ENCODE peak calls at places on chromosome X, in seven cellular contexts. R is lower lobe of right lung; E is activated CD8-positive, alpha-beta T cell treated with anti-CD3 and anti-CD28 coated beads, Interleukin-2, amount 10 ng/mL, durations not matched to agents 7 days and 5 days; V is neural progenitor cell; Z is H54; U is M059J; F is T1000. C is an unnamed sample.

GRCh38 chrX:130746709-130747347 is 156.2 kb downstream of the ENOX2 start:
- DNase-seq in E (no peak), V (no peak), Z (no peak), U (no peak), F (no peak), R (no peak), C (no peak)

GRCh38 chrX:154696328-154697045 is 43.1 kb upstream of the CTAG2 start:
- DNase-seq in R (no peak), V (no peak), E (no peak), U (peak), Z (peak), F (no peak), C (no peak)

GRCh38 chrX:136768469-136769084 is 12.2 kb downstream of the ARHGEF6 start:
- DNase-seq in R (peak), Z (peak), U (peak), F (peak), E (peak), V (no peak), C (no peak)

GRCh38 chrX:123779908-123780396 is 47.1 kb upstream of the THOC2 start:
- DNase-seq in U (peak), Z (no peak), R (no peak), F (no peak), V (no peak), E (no peak), C (no peak)

GRCh38 chrX:16222123-16222522 is 54.8 kb downstream of the MAGEB17 start:
- DNase-seq in Z (no peak), F (peak), E (no peak), R (no peak), V (no peak), U (peak), C (no peak)

GRCh38 chrX:43963726-43964125 is 9.5 kb downstream of the NDP start:
- DNase-seq in V (no peak), E (no peak), F (no peak), U (no peak), R (no peak), Z (no peak), C (no peak)

GRCh38 chrX:3268804-3269203 is 77.6 kb downstream of the MXRA5 start:
- DNase-seq in U (peak), E (no peak), F (no peak), V (no peak), R (no peak), Z (no peak), C (no peak)

GRCh38 chrX:119190736-119191282 is 45.3 kb upstream of the PGRMC1 start:
- DNase-seq in F (no peak), E (no peak), U (peak), V (no peak), R (no peak), Z (no peak), C (no peak)

GRCh38 chrX:148691456-148691855 is 191.0 kb downstream of the AFF2 start:
- DNase-seq in V (no peak), R (no peak), Z (no peak), E (no peak), U (no peak), F (no peak), C (no peak)

GRCh38 chrX:24333371-24333770 is 19.5 kb upstream of the SUPT20HL2 start:
- DNase-seq in V (no peak), R (no peak), E (no peak), Z (no peak), U (no peak), F (no peak), C (no peak)

GRCh38 chrX:17563076-17563475 is 174.2 kb upstream of the SCML1 start:
- DNase-seq in F (no peak), E (no peak), U (no peak), R (no peak), V (no peak), Z (no peak), C (no peak)

GRCh38 chrX:104008831-104009230 is 4.7 kb downstream of the H2BW1 start:
- DNase-seq in E (no peak), V (no peak), F (no peak), U (no peak), Z (no peak), R (no peak), C (no peak)

GRCh38 chrX:12906392-12906791 is at the start of gene TLR8:
- DNase-seq in V (no peak), U (no peak), Z (no peak), F (no peak), R (no peak), E (no peak), C (no peak)

GRCh38 chrX:44343412-44343942 is at the start of gene EFHC2:
- DNase-seq in U (peak), Z (peak), E (peak), R (peak), V (peak), F (no peak), C (peak)

GRCh38 chrX:9324676-9325075 is 140.2 kb upstream of the TBL1X start:
- DNase-seq in Z (no peak), U (no peak), R (no peak), E (no peak), V (no peak), F (no peak), C (no peak)

GRCh38 chrX:108834036-108834435 is 97.7 kb upstream of the IRS4 start:
- DNase-seq in Z (no peak), R (no peak), E (no peak), V (no peak), F (no peak), U (no peak), C (no peak)

GRCh38 chrX:41045960-41046567 is 39.2 kb upstream of the USP9X start:
- DNase-seq in V (peak), U (no peak), R (no peak), F (no peak), E (no peak), Z (no peak), C (no peak)

GRCh38 chrX:46254623-46255022 is 290.6 kb downstream of the ZNF674 start:
- DNase-seq in R (no peak), F (no peak), E (no peak), U (no peak), V (no peak), Z (no peak), C (no peak)

GRCh38 chrX:123959281-123960063 is 2.0 kb upstream of the STAG2 start:
- DNase-seq in R (peak), E (no peak), F (no peak), U (peak), V (peak), Z (peak), C (peak)

GRCh38 chrX:45502396-45502795 is 301.7 kb upstream of the DIPK2B start:
- DNase-seq in U (peak), V (no peak), R (no peak), Z (no peak), E (no peak), F (no peak), C (no peak)

GRCh38 chrX:19860571-19860970 is 26.8 kb downstream of the SH3KBP1 start:
- DNase-seq in Z (no peak), U (no peak), F (no peak), V (no peak), R (no peak), E (no peak), C (no peak)

GRCh38 chrX:105331244-105331643 is 110.8 kb upstream of the TEX13A start:
- DNase-seq in Z (no peak), E (no peak), R (no peak), F (no peak), U (no peak), V (no peak), C (no peak)

GRCh38 chrX:77564824-77565223 is 117.6 kb downstream of the FGF16 start:
- DNase-seq in F (no peak), V (no peak), U (peak), E (no peak), Z (no peak), R (no peak), C (no peak)

C was measured in cerebellum.